ENCODE peak calls at places on chromosomes 11 and 22, in four cellular contexts. Q, H, Z and I are unnamed samples.

GRCh38 chr11:15453211-15453715 is 338.5 kb downstream of the INSC start:
- DNase-seq in H (no peak), Q (no peak), Z (no peak), I (no peak)

GRCh38 chr11:28697920-28698827 is 590.0 kb downstream of the METTL15 start:
- DNase-seq in Z (no peak), Q (peak), H (no peak), I (peak)

GRCh38 chr11:112805658-112806057 is 155.6 kb upstream of the NCAM1 start:
- DNase-seq in Z (no peak), H (no peak), Q (no peak), I (no peak)

GRCh38 chr22:50310949-50311444 is 3.6 kb upstream of the PLXNB2 start:
- DNase-seq in Q (no peak), H (peak), Z (no peak), I (no peak)

GRCh38 chr11:123547180-123547579 is 107.2 kb downstream of the SCN3B start:
- DNase-seq in H (no peak), Q (no peak), Z (no peak), I (no peak)

GRCh38 chr11:128525411-128526243 is 61.7 kb downstream of the ETS1 start:
- DNase-seq in Z (no peak), H (no peak), Q (peak), I (no peak)

GRCh38 chr11:128645968-128646367 is 47.9 kb upstream of the FLI1 start:
- DNase-seq in Z (no peak), Q (no peak), H (no peak), I (no peak)

GRCh38 chr11:119751281-119752060 is 22.5 kb upstream of the NECTIN1 start:
- DNase-seq in H (no peak), Z (no peak), Q (no peak), I (no peak)

GRCh38 chr11:119361056-119361787 is 14.7 kb upstream of the MFRP start:
- DNase-seq in H (peak), Z (peak), Q (peak), I (peak)

GRCh38 chr11:17883946-17884345 is 128.9 kb downstream of the SERGEF start:
- DNase-seq in Q (no peak), Z (peak), H (no peak), I (no peak)

GRCh38 chr11:78417175-78417887 is at the start of gene GAB2:
- DNase-seq in Q (no peak), H (peak), Z (peak), I (no peak)

GRCh38 chr11:65577756-65578109 is 1.9 kb downstream of the EHBP1L1 start:
- DNase-seq in Z (no peak), H (no peak), Q (no peak), I (no peak)

GRCh38 chr11:8102296-8102915 is 21.4 kb downstream of the TUB start:
- DNase-seq in H (no peak), Q (no peak), Z (no peak), I (no peak)

GRCh38 chr11:10674991-10675440 is 18.5 kb downstream of the IRAG1 start:
- DNase-seq in Q (peak), H (no peak), Z (no peak), I (peak)

GRCh38 chr11:35484435-35484834 is 41.0 kb downstream of the PAMR1 start:
- DNase-seq in Q (peak), H (no peak), Z (no peak), I (no peak)

GRCh38 chr11:84022221-84022620 is 736.1 kb upstream of the CCDC90B start:
- DNase-seq in Q (no peak), Z (no peak), H (no peak), I (no peak)

GRCh38 chr22:33726294-33726711 is 194.0 kb downstream of the LARGE1 start:
- DNase-seq in Q (peak), Z (no peak), H (no peak), I (no peak)

GRCh38 chr11:20156876-20157613 is 3.2 kb downstream of the DBX1 start:
- DNase-seq in Z (no peak), Q (no peak), H (no peak), I (peak)

GRCh38 chr22:24066260-24066659 is 55.2 kb downstream of the CABIN1 start:
- DNase-seq in Z (no peak), H (no peak), Q (no peak), I (no peak)

GRCh38 chr11:120352405-120352804 is 16.2 kb downstream of the ARHGEF12 start:
- DNase-seq in H (no peak), Q (no peak), Z (no peak), I (no peak)

GRCh38 chr22:17946691-17947367 is 77.5 kb downstream of the MICAL3 start:
- DNase-seq in Z (no peak), Q (no peak), H (no peak), I (no peak)

GRCh38 chr22:44583076-44583760 is 85.2 kb upstream of the RTL6 start:
- DNase-seq in Z (no peak), H (peak), Q (no peak), I (no peak)